ENCODE peak calls at places on chromosomes 7 and 10, in eight cellular contexts. N is ovary, F is tibial nerve, O is HepG2, B is stomach, Q is K562, L is upper lobe of left lung, E is sigmoid colon. K is an unnamed sample.

GRCh38 chr10:71995880-71996597 is 31.8 kb downstream of the CHST3 start:
- DNase-seq in L (no peak), O (no peak), E (no peak), F (no peak), B (no peak), Q (no peak), N (no peak), K (no peak)

GRCh38 chr10:86254526-86255174 is 111.9 kb downstream of the GRID1 start:
- DNase-seq in L (peak; percentile 17), E (no peak), B (no peak), Q (no peak), O (no peak), F (no peak), N (no peak), K (no peak)

GRCh38 chr7:82506208-82506607 is 62.6 kb upstream of the CACNA2D1 start:
- DNase-seq in F (no peak), L (no peak), N (no peak), Q (no peak), O (no peak), B (no peak), E (no peak), K (no peak)

GRCh38 chr7:130909881-130910672 is 176.1 kb upstream of the KLF14 start:
- DNase-seq in O (no peak), L (no peak), E (no peak), N (no peak), B (no peak), F (no peak), Q (no peak), K (no peak)

GRCh38 chr10:123974406-123974805 is 82.8 kb upstream of the CPXM2 start:
- DNase-seq in B (no peak), Q (peak; percentile 92), N (no peak), F (no peak), L (no peak), E (no peak), O (no peak), K (no peak)

GRCh38 chr7:54565432-54565831 is 23.3 kb downstream of the VSTM2A start:
- DNase-seq in F (no peak), L (no peak), O (no peak), Q (no peak), E (no peak), N (no peak), B (no peak), K (no peak)

GRCh38 chr7:124723012-124723411 is 42.6 kb downstream of the GPR37 start:
- DNase-seq in B (no peak), Q (no peak), F (no peak), O (peak; percentile 16), L (no peak), E (no peak), N (no peak), K (no peak)

GRCh38 chr10:120810298-120810697 is 40.9 kb upstream of the WDR11 start:
- DNase-seq in N (no peak), B (no peak), L (no peak), E (no peak), F (no peak), Q (no peak), O (no peak), K (peak; percentile 8)

GRCh38 chr7:116836911-116837310 is 25.5 kb upstream of the CAPZA2 start:
- DNase-seq in B (no peak), E (no peak), O (no peak), N (no peak), Q (no peak), L (no peak), F (no peak), K (no peak)

GRCh38 chr7:101754432-101755159 is 62.8 kb upstream of the CUX1 start:
- DNase-seq in B (no peak), F (peak; percentile 12), N (peak; percentile 48), E (no peak), O (no peak), Q (no peak), L (no peak), K (no peak)

GRCh38 chr7:102433319-102434038 is at the start of gene ORAI2:
- DNase-seq in L (peak; percentile 91), F (peak; percentile 64), N (peak; percentile 91), B (peak; percentile 82), O (no peak), Q (peak; percentile 99), E (peak; percentile 89), K (peak; percentile 84)

GRCh38 chr7:127578711-127579275 is 6.6 kb downstream of the GCC1 start:
- DNase-seq in E (no peak), O (no peak), B (no peak), F (no peak), Q (no peak), L (no peak), N (no peak), K (no peak)

DNA sequence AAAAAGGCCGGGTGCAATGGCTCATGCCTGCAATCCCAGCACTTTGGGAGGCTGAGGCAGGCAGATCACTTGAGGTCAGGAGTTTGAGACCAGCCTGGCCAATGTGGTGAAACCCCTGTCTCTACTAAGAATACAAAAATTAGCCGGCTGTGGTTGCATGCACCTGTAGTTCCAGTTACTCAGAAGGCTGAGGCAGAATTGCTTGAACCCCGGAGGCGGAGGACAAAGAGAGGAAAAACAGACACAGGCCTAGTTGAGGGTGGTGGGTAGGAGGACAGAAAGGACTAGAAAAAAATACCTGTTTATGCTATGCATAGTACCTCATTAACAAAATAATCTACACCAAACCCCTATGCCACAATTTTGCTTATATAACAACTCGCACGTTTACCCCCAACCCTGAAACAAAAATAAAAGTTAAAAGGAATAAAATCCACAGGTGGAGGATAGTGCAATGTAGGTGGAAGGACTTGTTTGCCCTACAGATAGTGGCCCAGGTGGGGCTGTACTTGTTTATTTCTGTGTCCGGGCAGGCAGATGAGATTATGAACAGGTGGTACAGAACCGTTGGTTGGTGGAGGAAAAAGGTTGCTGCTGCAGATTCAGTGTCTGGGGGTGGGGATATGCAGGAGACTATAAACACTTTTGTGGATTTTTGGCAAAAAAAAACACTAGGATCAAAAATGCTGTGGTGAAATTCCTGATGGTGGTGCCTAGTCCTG is 5.1 kb downstream of the ZNF680 start:
- DNase-seq in Q (no peak), B (no peak), O (no peak), E (no peak), L (no peak), F (no peak), N (no peak), K (no peak)
- H3K36me3 ChIP-seq in Q (peaks cover 5% of the 10 kb centered on the region), B (peaks cover 10% of the 10 kb centered on the region), O (no peaks in the 10 kb centered on the region), E (no peaks in the 10 kb centered on the region), L (no peaks in the 10 kb centered on the region), F (no peaks in the 10 kb centered on the region), N (no peaks in the 10 kb centered on the region), K (no peaks in the 10 kb centered on the region)

GRCh38 chr7:149277871-149278270 is 15.9 kb downstream of the ZNF783 start:
- DNase-seq in L (no peak), Q (no peak), O (no peak), F (no peak), B (no peak), N (no peak), E (no peak), K (no peak)

GRCh38 chr7:149280661-149281507 is 18.9 kb downstream of the ZNF783 start:
- DNase-seq in L (no peak), N (no peak), F (no peak), O (no peak), Q (no peak), B (no peak), E (no peak), K (no peak)

GRCh38 chr7:149280151-149280550 is 18.2 kb downstream of the ZNF783 start:
- DNase-seq in N (no peak), E (no peak), L (no peak), B (no peak), F (no peak), Q (no peak), O (no peak), K (no peak)

GRCh38 chr7:149279111-149279743 is 17.2 kb downstream of the ZNF783 start:
- DNase-seq in O (no peak), B (no peak), F (no peak), N (no peak), L (no peak), Q (no peak), E (no peak), K (no peak)

GRCh38 chr7:149278396-149278795 is 16.4 kb downstream of the ZNF783 start:
- DNase-seq in Q (no peak), F (no peak), L (no peak), E (no peak), N (no peak), O (no peak), B (no peak), K (no peak)
- TF ChIP-seq POLR2A in Q (no peak), F (no peak), L (no peak), E (no peak), N (no peak), O (no peak), B (no peak), K (no peak)

DNA sequence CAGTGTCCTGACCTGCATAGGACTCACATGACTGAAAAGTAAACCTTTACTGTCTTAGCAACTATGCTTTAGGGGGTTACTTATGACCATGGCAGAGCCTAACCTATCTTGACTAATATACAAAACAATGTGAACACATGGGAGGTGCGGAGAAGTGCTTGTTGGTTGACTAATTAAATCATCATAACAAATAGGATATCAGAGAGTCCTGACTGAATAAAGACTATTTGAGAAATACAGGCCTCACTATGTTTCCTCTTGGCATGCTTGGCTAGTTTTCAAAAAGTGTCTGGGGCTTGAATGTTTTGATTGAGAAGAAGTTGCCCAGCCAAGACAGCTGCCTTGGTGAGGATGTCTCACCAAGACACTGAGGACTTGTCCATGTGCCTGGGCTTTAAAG is 104.4 kb upstream of the PHYHIPL start:
- DNase-seq in B (no peak), F (no peak), O (no peak), E (no peak), N (no peak), Q (no peak), L (no peak), K (no peak)
- TF ChIP-seq EP300 in B (no peak), F (no peak), O (no peak), E (no peak), N (no peak), Q (no peak), L (no peak), K (no peak)

DNA sequence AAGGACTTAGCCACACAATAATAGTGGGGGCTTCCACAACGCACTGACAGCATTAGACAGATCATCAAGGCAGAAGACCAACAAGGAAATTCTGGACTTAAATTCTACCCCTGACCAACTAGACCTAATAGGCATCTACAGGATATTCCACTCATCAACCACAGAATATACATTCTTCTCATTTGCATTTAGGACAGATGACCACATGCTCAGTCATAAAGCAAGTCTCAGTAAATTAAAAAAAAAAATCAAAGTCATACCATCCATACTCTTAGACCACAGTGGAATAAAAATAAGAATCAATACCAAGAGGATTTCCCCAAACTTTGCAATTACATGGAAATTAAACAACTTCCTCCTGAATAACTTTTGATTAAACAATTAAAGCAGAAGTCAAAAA is 155.9 kb downstream of the CDK14 start:
- DNase-seq in N (no peak), F (no peak), E (no peak), L (no peak), O (no peak), Q (no peak), B (no peak), K (no peak)
- H3K36me3 ChIP-seq in N (no peaks in the 10 kb centered on the region), F (no peaks in the 10 kb centered on the region), E (no peaks in the 10 kb centered on the region), L (no peaks in the 10 kb centered on the region), O (no peaks in the 10 kb centered on the region), Q (no peaks in the 10 kb centered on the region), B (no peaks in the 10 kb centered on the region), K (no peaks in the 10 kb centered on the region)

GRCh38 chr10:98414932-98415709 is at the start of gene PYROXD2:
- DNase-seq in O (peak; percentile 88), B (peak; percentile 89), L (peak; percentile 91), E (peak; percentile 97), N (peak; percentile 94), Q (peak; percentile 74), F (peak; percentile 85), K (peak; percentile 93)
- TF ChIP-seq POLR2A in O (peak; percentile 93), B (no peak), L (peak; percentile 58), E (peak; percentile 65), N (peak; percentile 26), Q (peak; percentile 62), F (peak; percentile 68), K (peak; percentile 90)

K was measured in transverse colon.